ENCODE peak calls at places on chromosome 16, in seven cellular contexts. W is GM04503; G is right atrium auricular region; B is smooth muscle cell of the brain vasculature; R is GM03348; A is stimulated activated CD8-positive, alpha-beta memory T cell treated with anti-CD3 and anti-CD28 coated beads, Interleukin-15, amount 100 ng/mL, for 24 hours; D is T-helper 2 cell. I is an unnamed sample.

GRCh38 chr16:82715160-82715559 is 88.4 kb downstream of the CDH13 start:
- DNase-seq in A (no peak), D (no peak), G (no peak), B (no peak), W (no peak), R (no peak), I (no peak)

GRCh38 chr16:89599451-89599858 is 14.0 kb upstream of the DPEP1 start:
- DNase-seq in D (peak; percentile 38), G (no peak), W (no peak), A (no peak), B (no peak), R (no peak), I (peak; percentile 61)

GRCh38 chr16:85543536-85543935 is 69.6 kb upstream of the GSE1 start:
- DNase-seq in R (no peak), D (no peak), A (no peak), G (no peak), W (no peak), B (no peak), I (no peak)

GRCh38 chr16:78985736-78986605 is 614.6 kb downstream of the MAF start:
- DNase-seq in A (no peak), W (no peak), D (no peak), B (no peak), R (no peak), G (no peak), I (no peak)

GRCh38 chr16:24022797-24023196 is 187.0 kb downstream of the PRKCB start:
- DNase-seq in D (no peak), B (no peak), G (no peak), A (no peak), R (no peak), W (no peak), I (no peak)

GRCh38 chr16:971582-971905 is 760 bp upstream of the LMF1 start:
- DNase-seq in G (no peak), A (no peak), W (no peak), B (no peak), R (no peak), D (no peak), I (no peak)

GRCh38 chr16:1010266-1010665 is 28.7 kb downstream of the SOX8 start:
- DNase-seq in G (no peak), B (no peak), R (no peak), D (no peak), W (no peak), A (no peak), I (no peak)

GRCh38 chr16:19972111-19972510 is 87.5 kb upstream of the GPRC5B start:
- DNase-seq in A (no peak), B (no peak), W (no peak), G (no peak), R (no peak), D (no peak), I (no peak)

GRCh38 chr16:72285728-72286127 is 113.8 kb upstream of the PMFBP1 start:
- DNase-seq in D (no peak), G (no peak), W (no peak), B (no peak), R (no peak), A (no peak), I (no peak)

GRCh38 chr16:66751135-66751991 is at the start of gene DYNC1LI2:
- DNase-seq in D (peak; percentile 87), R (peak; percentile 99), G (peak; percentile 70), B (no peak), W (no peak), A (peak; percentile 73), I (peak; percentile 92)

GRCh38 chr16:68800257-68800875 is 43.0 kb upstream of the TANGO6 start:
- DNase-seq in R (peak; percentile 89), W (peak; percentile 44), G (no peak), B (peak; percentile 70), D (peak; percentile 72), A (no peak), I (peak; percentile 82)

GRCh38 chr16:53257001-53257400 is 177.3 kb upstream of the RBL2 start:
- DNase-seq in R (peak; percentile 67), A (no peak), W (peak; percentile 28), G (no peak), D (no peak), B (no peak), I (no peak)

GRCh38 chr16:3589991-3590701 is 12.9 kb upstream of the NLRC3 start:
- DNase-seq in B (no peak), A (no peak), W (no peak), D (no peak), G (no peak), R (no peak), I (no peak)

GRCh38 chr16:64147941-64148340 is 973.9 kb downstream of the CDH11 start:
- DNase-seq in G (no peak), B (no peak), D (no peak), R (no peak), A (no peak), W (no peak), I (no peak)

GRCh38 chr16:12729448-12729847 is 74.2 kb downstream of the CPPED1 start:
- DNase-seq in G (no peak), B (peak; percentile 62), D (peak; percentile 75), R (peak; percentile 79), A (no peak), W (peak; percentile 42), I (no peak)

GRCh38 chr16:73143681-73144370 is 95.9 kb upstream of the ZFHX3 start:
- DNase-seq in B (no peak), A (no peak), R (peak; percentile 48), D (no peak), G (no peak), W (peak; percentile 7), I (no peak)

GRCh38 chr16:84044108-84044488 is 1.5 kb upstream of the SLC38A8 start:
- DNase-seq in W (no peak), G (no peak), B (no peak), R (peak; percentile 38), D (no peak), A (no peak), I (no peak)

GRCh38 chr16:24538756-24539294 is 541 bp upstream of the RBBP6 start:
- DNase-seq in R (no peak), W (no peak), A (no peak), B (no peak), G (peak; percentile 70), D (no peak), I (no peak)

GRCh38 chr16:72468582-72468981 is 296.6 kb upstream of the PMFBP1 start:
- DNase-seq in B (no peak), G (no peak), R (no peak), D (no peak), A (no peak), W (no peak), I (no peak)

GRCh38 chr16:59733321-59733720 is 999.2 kb upstream of the GOT2 start:
- DNase-seq in R (no peak), G (no peak), B (no peak), D (no peak), A (no peak), W (no peak), I (no peak)

GRCh38 chr16:4233431-4233830 is 8.4 kb downstream of the SRL start:
- DNase-seq in A (no peak), D (no peak), G (no peak), B (no peak), R (no peak), W (no peak), I (no peak)

GRCh38 chr16:55470533-55471371 is 8.2 kb upstream of the MMP2 start:
- DNase-seq in G (no peak), D (no peak), R (peak; percentile 55), B (peak; percentile 83), A (no peak), W (no peak), I (no peak)

GRCh38 chr16:84541999-84542876 is 37.8 kb upstream of the MEAK7 start:
- DNase-seq in G (no peak), A (no peak), B (no peak), R (no peak), W (no peak), D (no peak), I (no peak)

GRCh38 chr16:73094371-73094770 is 46.4 kb upstream of the ZFHX3 start:
- DNase-seq in B (no peak), A (no peak), G (no peak), W (no peak), R (no peak), D (no peak), I (no peak)

GRCh38 chr16:8674413-8675022 is at the start of gene ABAT:
- DNase-seq in G (peak; percentile 91), R (peak; percentile 100), A (peak; percentile 66), D (peak; percentile 93), B (peak; percentile 28), W (peak; percentile 22), I (no peak)

GRCh38 chr16:83305092-83305491 is 502.7 kb upstream of the HSBP1 start:
- DNase-seq in B (peak; percentile 45), W (peak; percentile 85), D (no peak), R (peak; percentile 86), A (no peak), G (no peak), I (no peak)

GRCh38 chr16:84893849-84894599 is 74.2 kb downstream of the CRISPLD2 start:
- DNase-seq in A (no peak), G (no peak), B (no peak), D (no peak), W (no peak), R (no peak), I (no peak)

GRCh38 chr16:1979271-1980025 is 1.8 kb downstream of the NOXO1 start:
- DNase-seq in D (no peak), A (no peak), G (no peak), W (no peak), B (no peak), R (no peak), I (no peak)

GRCh38 chr16:89565506-89566372 is 5.3 kb downstream of the RPL13 start:
- DNase-seq in R (peak; percentile 72), D (peak; percentile 65), A (peak; percentile 42), W (no peak), B (no peak), G (no peak), I (no peak)

GRCh38 chr16:68283840-68284595 is 19.7 kb downstream of the SLC7A6 start:
- DNase-seq in D (peak; percentile 41), W (no peak), B (no peak), A (no peak), R (peak; percentile 37), G (no peak), I (no peak)

GRCh38 chr16:24075929-24076716 is 180.0 kb upstream of the CACNG3 start:
- DNase-seq in W (no peak), B (no peak), A (no peak), D (peak; percentile 73), R (no peak), G (peak; percentile 1), I (no peak)

GRCh38 chr16:21646721-21647561 is 5.5 kb downstream of the IGSF6 start:
- DNase-seq in B (no peak), A (peak; percentile 15), D (peak; percentile 98), G (peak; percentile 54), R (no peak), W (no peak), I (no peak)